ENCODE peak calls at places on chromosomes 16 and 17, in four cellular contexts. One of them, this sample, is unnamed.

GRCh38 chr16:85123891-85124635 is 11.8 kb upstream of the CIBAR2 start:
- DNase-seq in stomach: no peak
- DNase-seq in NB4: no peak
- DNase-seq in A549: peak
- DNase-seq in this sample: peak

GRCh38 chr16:86027366-86028126 is 128.6 kb downstream of the IRF8 start:
- DNase-seq in stomach: no peak
- DNase-seq in A549: no peak
- DNase-seq in NB4: no peak
- DNase-seq in this sample: no peak

GRCh38 chr17:41602524-41602923 is 10.0 kb downstream of the KRT16 start:
- DNase-seq in NB4: no peak
- DNase-seq in A549: no peak
- DNase-seq in stomach: no peak
- DNase-seq in this sample: no peak

GRCh38 chr16:50619702-50620491 is 61.2 kb downstream of the SNX20 start:
- DNase-seq in stomach: no peak
- DNase-seq in NB4: no peak
- DNase-seq in A549: no peak
- DNase-seq in this sample: no peak

GRCh38 chr17:70405492-70406220 is 236.3 kb downstream of the KCNJ2 start:
- DNase-seq in NB4: peak
- DNase-seq in stomach: no peak
- DNase-seq in A549: peak
- DNase-seq in this sample: no peak

GRCh38 chr17:3808701-3809100 is 7.7 kb upstream of the ITGAE start:
- DNase-seq in stomach: no peak
- DNase-seq in NB4: no peak
- DNase-seq in A549: no peak
- DNase-seq in this sample: no peak

GRCh38 chr16:47833771-47834170 is 322.0 kb downstream of the ABCC12 start:
- DNase-seq in NB4: no peak
- DNase-seq in A549: no peak
- DNase-seq in stomach: no peak
- DNase-seq in this sample: no peak

GRCh38 chr16:80437707-80438106 is 103.1 kb upstream of the DYNLRB2 start:
- DNase-seq in A549: no peak
- DNase-seq in NB4: no peak
- DNase-seq in stomach: no peak
- DNase-seq in this sample: no peak

GRCh38 chr16:55622930-55623561 is 32.7 kb upstream of the SLC6A2 start:
- DNase-seq in NB4: peak
- DNase-seq in stomach: no peak
- DNase-seq in A549: peak
- DNase-seq in this sample: peak

GRCh38 chr17:56978441-56979090 is 635 bp downstream of the SCPEP1 start:
- DNase-seq in NB4: peak
- DNase-seq in stomach: no peak
- DNase-seq in A549: no peak
- DNase-seq in this sample: peak

GRCh38 chr16:4081577-4082021 is 34.6 kb downstream of the ADCY9 start:
- DNase-seq in NB4: no peak
- DNase-seq in A549: no peak
- DNase-seq in stomach: no peak
- DNase-seq in this sample: no peak

GRCh38 chr17:9175700-9176467 is 154.6 kb downstream of the NTN1 start:
- DNase-seq in A549: no peak
- DNase-seq in NB4: no peak
- DNase-seq in stomach: peak
- DNase-seq in this sample: no peak

GRCh38 chr17:77449908-77450741 is 309.4 kb downstream of the SEC14L1 start:
- DNase-seq in stomach: peak
- DNase-seq in A549: no peak
- DNase-seq in NB4: peak
- DNase-seq in this sample: peak

GRCh38 chr17:48543854-48544355 is 1.0 kb downstream of the HOXB2 start:
- DNase-seq in A549: no peak
- DNase-seq in stomach: no peak
- DNase-seq in NB4: no peak
- DNase-seq in this sample: no peak

GRCh38 chr16:49462989-49463371 is 89.4 kb downstream of the C16orf78 start:
- DNase-seq in NB4: no peak
- DNase-seq in A549: no peak
- DNase-seq in stomach: peak
- DNase-seq in this sample: no peak

GRCh38 chr16:85555549-85556455 is 57.3 kb upstream of the GSE1 start:
- DNase-seq in stomach: peak
- DNase-seq in A549: peak
- DNase-seq in NB4: peak
- DNase-seq in this sample: peak

GRCh38 chr17:8488931-8489330 is 53.2 kb downstream of the NDEL1 start:
- DNase-seq in stomach: no peak
- DNase-seq in NB4: peak
- DNase-seq in A549: peak
- DNase-seq in this sample: peak

GRCh38 chr17:57984226-57984890 is 3.7 kb downstream of the VEZF1 start:
- DNase-seq in A549: no peak
- DNase-seq in NB4: no peak
- DNase-seq in stomach: no peak
- DNase-seq in this sample: no peak
- TF ChIP-seq CTCF in A549: no peak
- TF ChIP-seq CTCF in NB4: no peak
- TF ChIP-seq CTCF in stomach: no peak
- TF ChIP-seq CTCF in this sample: no peak

GRCh38 chr17:80103061-80103481 is 1.7 kb downstream of the GAA start:
- DNase-seq in A549: no peak
- DNase-seq in NB4: no peak
- DNase-seq in stomach: no peak
- DNase-seq in this sample: no peak

GRCh38 chr17:80099291-80100034 is 1.9 kb upstream of the GAA start:
- DNase-seq in NB4: no peak
- DNase-seq in A549: no peak
- DNase-seq in stomach: no peak
- DNase-seq in this sample: no peak

GRCh38 chr17:80100035-80100323 is 1.4 kb upstream of the GAA start:
- DNase-seq in stomach: no peak
- DNase-seq in NB4: no peak
- DNase-seq in A549: no peak
- DNase-seq in this sample: no peak

GRCh38 chr17:80101946-80102706 is 745 bp downstream of the GAA start:
- DNase-seq in NB4: peak
- DNase-seq in stomach: no peak
- DNase-seq in A549: no peak
- DNase-seq in this sample: peak

GRCh38 chr17:80101160-80101945 is at the start of gene GAA:
- DNase-seq in A549: peak
- DNase-seq in NB4: peak
- DNase-seq in stomach: peak
- DNase-seq in this sample: peak
- TF ChIP-seq POLR2A in A549: peak
- TF ChIP-seq POLR2A in NB4: peak
- TF ChIP-seq POLR2A in stomach: no peak
- TF ChIP-seq POLR2A in this sample: peak

DNA sequence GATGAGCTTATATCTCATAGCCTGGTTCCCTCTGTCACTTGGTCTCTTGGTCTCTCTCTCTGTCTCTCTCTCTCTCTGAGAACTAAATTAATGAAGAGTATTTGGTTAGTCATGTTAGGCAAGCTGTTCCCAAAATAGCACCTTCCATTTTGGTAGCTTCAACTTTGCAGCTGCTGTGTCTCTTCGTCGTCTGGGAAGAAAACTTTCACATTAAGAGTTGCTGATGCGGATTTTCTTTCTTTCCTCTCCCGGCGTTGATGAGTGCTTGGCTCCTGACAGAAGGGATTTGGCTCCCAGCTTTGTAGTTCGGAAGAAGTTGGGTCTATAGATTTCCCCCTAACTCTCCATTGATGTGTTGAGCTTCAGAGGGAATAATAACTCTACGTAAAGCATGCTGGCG is at the start of gene RBFOX1:
- DNase-seq in stomach: no peak
- DNase-seq in A549: no peak
- DNase-seq in NB4: no peak
- DNase-seq in this sample: no peak
- H3K4me3 ChIP-seq in stomach: no peak
- H3K4me3 ChIP-seq in A549: no peak
- H3K4me3 ChIP-seq in NB4: no peak
- H3K4me3 ChIP-seq in this sample: no peak

DNA sequence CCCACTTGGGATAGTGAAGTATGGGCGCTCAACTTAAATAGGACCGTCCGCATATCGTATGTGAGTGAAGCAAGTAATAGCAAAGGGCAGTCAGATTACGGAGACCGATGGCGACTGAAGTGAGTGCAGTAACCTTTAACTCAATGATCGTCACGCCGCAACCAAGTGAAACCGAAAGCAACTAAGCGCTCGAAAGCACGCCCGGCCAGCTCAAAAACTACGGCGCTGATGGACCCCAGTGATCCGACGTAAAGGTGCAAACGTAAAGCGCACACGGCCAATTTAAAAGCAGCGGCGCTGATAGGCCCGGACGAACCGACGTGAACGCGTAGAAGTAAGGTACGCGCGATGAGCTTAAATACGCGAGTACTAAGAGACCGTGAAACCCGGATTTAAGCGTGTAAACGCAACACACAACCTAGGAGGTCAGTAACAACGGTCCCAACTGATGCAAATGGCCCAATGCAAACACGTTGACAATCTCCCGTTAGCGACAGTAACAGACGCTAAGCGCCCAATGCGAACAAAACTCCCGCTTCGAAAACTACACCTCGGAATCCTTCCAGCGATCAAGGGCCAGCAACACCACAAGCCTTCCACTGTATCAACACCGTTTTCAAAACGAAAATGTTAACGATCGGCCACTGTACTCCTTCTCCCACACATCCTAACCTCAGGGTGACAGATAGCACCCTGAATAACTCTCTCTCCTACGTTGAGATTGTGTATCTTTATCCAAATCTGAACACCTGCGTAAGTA is 37.9 kb upstream of the ARL4D start:
- DNase-seq in stomach: peak
- DNase-seq in A549: peak
- DNase-seq in NB4: peak
- DNase-seq in this sample: peak
- TF ChIP-seq CTCF in stomach: no peak
- TF ChIP-seq CTCF in A549: no peak
- TF ChIP-seq CTCF in NB4: no peak
- TF ChIP-seq CTCF in this sample: no peak

This sample was measured in adrenal gland.